ENCODE peak calls at places on chromosomes 16 and 17, in four cellular contexts. G is effector memory CD4-positive, alpha-beta T cell; D is activated CD8-positive, alpha-beta T cell treated with anti-CD3 and anti-CD28 coated beads, Interleukin-2, amount 10 ng/mL, durations not matched to agents 7 days and 5 days; A is fibroblast of the aortic adventitia. K is an unnamed sample.

GRCh38 chr16:69424935-69425784 is 741 bp downstream of the CYB5B start:
- DNase-seq in G (no peak), A (peak; percentile 22), D (no peak), K (no peak)

GRCh38 chr17:10403589-10403988 is 18.2 kb downstream of the MYH8 start:
- DNase-seq in A (no peak), D (no peak), G (no peak), K (no peak)

GRCh38 chr17:45703348-45703747 is 80.8 kb upstream of the CRHR1 start:
- DNase-seq in D (no peak), G (no peak), A (no peak), K (no peak)

GRCh38 chr16:57617604-57618111 is 10.8 kb upstream of the ADGRG1 start:
- DNase-seq in D (no peak), G (no peak), A (no peak), K (no peak)

GRCh38 chr17:80393491-80393890 is 21.5 kb upstream of the ENDOV start:
- DNase-seq in A (no peak), D (no peak), G (no peak), K (no peak)

GRCh38 chr17:56119191-56119590 is 34.1 kb upstream of the ANKFN1 start:
- DNase-seq in G (no peak), D (no peak), A (no peak), K (no peak)

GRCh38 chr16:67967956-67968439 is 439 bp downstream of the SLC12A4 start:
- DNase-seq in G (peak; percentile 30), D (peak; percentile 48), A (peak; percentile 32), K (peak; percentile 37)

GRCh38 chr16:78763821-78764440 is 664.5 kb downstream of the WWOX start:
- DNase-seq in A (no peak), G (no peak), D (no peak), K (no peak)

GRCh38 chr16:69014811-69015210 is 90.6 kb upstream of the HAS3 start:
- DNase-seq in A (no peak), D (no peak), G (no peak), K (no peak)

GRCh38 chr16:3256146-3256875 is at the start of gene MEFV:
- DNase-seq in D (no peak), A (no peak), G (no peak), K (no peak)

GRCh38 chr17:64406321-64407200 is 15.9 kb upstream of the PECAM1 start:
- DNase-seq in A (no peak), D (no peak), G (no peak), K (no peak)

GRCh38 chr16:65024649-65025243 is 97.1 kb downstream of the CDH11 start:
- DNase-seq in A (peak; percentile 79), D (no peak), G (no peak), K (no peak)

GRCh38 chr16:13120091-13120490 is 218.7 kb downstream of the SHISA9 start:
- DNase-seq in A (no peak), D (no peak), G (no peak), K (no peak)

GRCh38 chr16:56614549-56614991 is 6.2 kb downstream of the MT2A start:
- DNase-seq in D (no peak), A (peak; percentile 55), G (no peak), K (no peak)

GRCh38 chr16:11263737-11264136 is 5.4 kb downstream of the TNP2 start:
- DNase-seq in G (no peak), A (no peak), D (peak; percentile 74), K (no peak)

GRCh38 chr16:84117482-84117843 is 721 bp upstream of the MBTPS1 start:
- DNase-seq in G (no peak), A (no peak), D (peak; percentile 63), K (no peak)

GRCh38 chr17:81171941-81172340 is 5.9 kb upstream of the AATK start:
- DNase-seq in A (peak; percentile 61), G (no peak), D (no peak), K (no peak)

GRCh38 chr17:2081564-2081963 is 26.7 kb downstream of the HIC1 start:
- DNase-seq in D (no peak), G (no peak), A (no peak), K (no peak)

GRCh38 chr16:50428116-50428515 is 59.3 kb upstream of the BRD7 start:
- DNase-seq in G (no peak), D (no peak), A (no peak), K (no peak)

GRCh38 chr17:34171245-34171818 is 83.8 kb upstream of the CCL2 start:
- DNase-seq in A (peak; percentile 62), D (peak; percentile 78), G (peak; percentile 15), K (peak; percentile 37)

GRCh38 chr17:17839792-17840707 is 3.3 kb upstream of the SREBF1 start:
- DNase-seq in G (peak; percentile 77), A (peak; percentile 85), D (peak; percentile 84), K (peak; percentile 86)

GRCh38 chr17:66508896-66509843 is 206.8 kb downstream of the PRKCA start:
- DNase-seq in D (peak; percentile 36), A (peak; percentile 96), G (no peak), K (no peak)

GRCh38 chr17:72122002-72122310 is 1.1 kb downstream of the SOX9 start:
- DNase-seq in D (no peak), G (no peak), A (no peak), K (no peak)

GRCh38 chr17:17970699-17971430 is 1.3 kb downstream of the TOM1L2 start:
- DNase-seq in A (no peak), G (no peak), D (no peak), K (no peak)

GRCh38 chr16:81035975-81036750 is 521 bp downstream of the ATMIN start:
- DNase-seq in D (peak; percentile 55), A (peak; percentile 33), G (peak; percentile 45), K (no peak)

GRCh38 chr17:33012522-33013033 is 20.9 kb downstream of the SPACA3 start:
- DNase-seq in A (peak; percentile 78), G (no peak), D (no peak), K (no peak)

GRCh38 chr17:8226536-8227237 is 16.3 kb upstream of the AURKB start:
- DNase-seq in G (no peak), D (peak; percentile 46), A (peak; percentile 95), K (peak; percentile 40)

GRCh38 chr17:79797492-79798295 is 817 bp upstream of the CBX8 start:
- DNase-seq in D (no peak), A (no peak), G (no peak), K (no peak)

GRCh38 chr16:68344252-68344651 is 33.4 kb downstream of the PRMT7 start:
- DNase-seq in D (no peak), G (no peak), A (no peak), K (no peak)

GRCh38 chr17:36204724-36205500 is 6.0 kb upstream of the CCL4L2 start:
- DNase-seq in D (peak; percentile 12), A (no peak), G (no peak), K (no peak)

GRCh38 chr17:81966343-81967243 is 5.6 kb upstream of the NOTUM start:
- DNase-seq in G (no peak), A (no peak), D (no peak), K (no peak)

GRCh38 chr16:50326835-50327465 is 41.8 kb downstream of the BRD7 start:
- DNase-seq in A (peak; percentile 47), D (peak; percentile 88), G (peak; percentile 56), K (peak; percentile 63)

K was measured in natural killer cell.